ENCODE peak calls at places on chromosomes 7 and 10, in six cellular contexts. V is CD8-positive, alpha-beta T cell; N is left lung; Z is cardiac fibroblast; I is B cell; C is stomach. T is an unnamed sample.

GRCh38 chr7:41169307-41169706 is 533.6 kb downstream of the INHBA start:
- DNase-seq in V (no peak), Z (no peak), C (no peak), N (no peak), I (no peak), T (no peak)

GRCh38 chr10:62043493-62043938 is 142.0 kb downstream of the ARID5B start:
- DNase-seq in I (no peak), C (no peak), N (no peak), Z (peak), V (no peak), T (no peak)

GRCh38 chr7:107998660-107999480 is 4.1 kb downstream of the LAMB1 start:
- DNase-seq in C (no peak), N (no peak), Z (no peak), V (no peak), I (no peak), T (no peak)

GRCh38 chr7:131196808-131197207 is 130.9 kb upstream of the MKLN1 start:
- DNase-seq in Z (peak), C (no peak), I (no peak), V (no peak), N (no peak), T (no peak)

GRCh38 chr10:81472927-81473470 is 402.0 kb upstream of the NRG3 start:
- DNase-seq in Z (no peak), C (no peak), V (no peak), N (no peak), I (no peak), T (no peak)

GRCh38 chr7:132680590-132680989 is 104.3 kb upstream of the PLXNA4 start:
- DNase-seq in V (no peak), C (no peak), N (no peak), Z (no peak), I (no peak), T (no peak)

GRCh38 chr7:105141068-105141467 is 127.1 kb downstream of the KMT2E start:
- DNase-seq in V (no peak), Z (peak), I (no peak), N (no peak), C (no peak), T (no peak)

GRCh38 chr7:53252539-53252938 is 217.1 kb downstream of the POM121L12 start:
- DNase-seq in N (no peak), C (no peak), Z (no peak), I (no peak), V (no peak), T (no peak)

GRCh38 chr7:111741811-111742240 is 179.5 kb upstream of the IMMP2L start:
- DNase-seq in Z (peak), C (peak), N (no peak), I (peak), V (no peak), T (no peak)

GRCh38 chr7:97094531-97094930 is 23.0 kb upstream of the SDHAF3 start:
- DNase-seq in N (no peak), V (no peak), C (no peak), I (no peak), Z (no peak), T (no peak)

GRCh38 chr7:2068693-2069471 is 163.9 kb downstream of the MAD1L1 start:
- DNase-seq in I (no peak), N (no peak), Z (no peak), V (no peak), C (no peak), T (no peak)
- TF ChIP-seq CTCF in I (no peak), N (no peak), Z (no peak), V (no peak), C (no peak), T (no peak)

GRCh38 chr7:42385912-42386311 is 148.9 kb upstream of the GLI3 start:
- DNase-seq in Z (no peak), N (no peak), C (no peak), V (no peak), I (no peak), T (no peak)
- TF ChIP-seq CTCF in Z (peak), N (no peak), C (no peak), V (no peak), I (no peak), T (no peak)

GRCh38 chr10:3239920-3240909 is 67.6 kb upstream of the PITRM1 start:
- DNase-seq in N (no peak), Z (no peak), V (no peak), C (no peak), I (no peak), T (no peak)
- TF ChIP-seq CTCF in N (no peak), Z (no peak), V (peak), C (no peak), I (peak), T (peak)

GRCh38 chr10:77925795-77926565 is 575 bp downstream of the DLG5 start:
- DNase-seq in C (peak), Z (peak), N (peak), I (no peak), V (no peak), T (peak)
- TF ChIP-seq CTCF in C (no peak), Z (no peak), N (no peak), I (no peak), V (no peak), T (no peak)

DNA sequence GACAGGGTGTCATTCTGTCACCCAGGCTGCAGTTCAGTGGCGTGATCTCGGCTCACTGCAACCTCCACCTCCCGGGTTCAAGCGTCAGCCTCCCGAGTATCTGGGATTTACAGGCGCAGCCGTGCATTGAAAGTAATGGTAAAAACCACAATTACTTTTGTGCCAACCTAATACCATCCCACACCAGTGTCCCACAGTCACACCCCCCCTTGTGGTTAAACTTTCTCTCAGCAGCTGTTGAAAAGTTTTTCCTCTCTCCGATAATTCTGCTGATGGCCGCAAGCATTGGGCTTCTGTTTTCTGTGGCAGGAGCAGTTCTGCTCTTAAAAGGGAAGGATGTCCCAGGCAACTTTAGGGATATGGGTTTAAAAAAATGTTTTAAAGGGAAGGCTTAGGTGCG is 6.6 kb upstream of the LAT2 start:
- DNase-seq in N (no peak), I (no peak), C (peak), Z (peak), V (no peak), T (no peak)
- TF ChIP-seq CTCF in N (peak), I (peak), C (no peak), Z (peak), V (peak), T (peak)

GRCh38 chr7:7786595-7786994 is 68.2 kb upstream of the RPA3 start:
- DNase-seq in I (no peak), Z (no peak), C (no peak), V (no peak), N (no peak), T (no peak)
- TF ChIP-seq CTCF in I (no peak), Z (no peak), C (no peak), V (no peak), N (no peak), T (no peak)

GRCh38 chr10:124629842-124630241 is 114.3 kb downstream of the FAM53B start:
- DNase-seq in N (no peak), V (no peak), C (no peak), I (no peak), Z (no peak), T (no peak)

GRCh38 chr10:124629410-124629809 is 114.8 kb downstream of the FAM53B start:
- DNase-seq in C (no peak), I (no peak), V (no peak), N (no peak), Z (no peak), T (no peak)

GRCh38 chr10:124630551-124630950 is 113.6 kb downstream of the FAM53B start:
- DNase-seq in N (no peak), Z (no peak), V (no peak), C (no peak), I (no peak), T (no peak)

GRCh38 chr10:124632064-124632531 is 112.1 kb downstream of the FAM53B start:
- DNase-seq in C (peak), N (peak), I (no peak), V (no peak), Z (peak), T (no peak)

DNA sequence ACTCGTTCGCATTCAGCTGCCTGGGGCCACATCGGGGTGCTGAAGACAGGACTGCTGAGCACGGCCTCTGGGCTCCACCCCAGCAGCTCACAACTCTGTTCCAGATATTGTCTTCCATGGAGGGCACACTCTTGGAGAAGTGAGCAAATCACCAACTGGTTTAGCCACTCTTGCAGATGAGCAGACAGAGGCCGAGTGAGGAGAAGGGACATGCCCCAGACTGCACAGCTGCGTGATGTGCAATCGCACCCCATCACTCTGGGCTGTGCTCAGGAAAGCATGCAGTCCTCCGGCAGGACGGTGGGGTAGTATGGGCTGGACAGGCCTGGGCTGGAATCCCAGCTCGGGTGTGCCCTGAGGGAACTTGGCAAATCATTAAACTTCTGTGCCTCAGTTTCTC is 111.6 kb downstream of the FAM53B start:
- DNase-seq in I (no peak), N (no peak), Z (no peak), C (no peak), V (no peak), T (no peak)
- TF ChIP-seq CTCF in I (no peak), N (no peak), Z (no peak), C (no peak), V (no peak), T (no peak)

GRCh38 chr7:151607464-151607867 is 87.8 kb upstream of the RHEB start:
- DNase-seq in V (no peak), Z (no peak), C (no peak), N (no peak), I (no peak), T (no peak)

GRCh38 chr7:151611878-151612277 is 92.2 kb upstream of the RHEB start:
- DNase-seq in V (no peak), I (no peak), N (no peak), Z (no peak), C (no peak), T (no peak)

GRCh38 chr7:151611041-151611440 is 91.3 kb upstream of the RHEB start:
- DNase-seq in Z (no peak), V (no peak), I (no peak), N (no peak), C (no peak), T (no peak)

GRCh38 chr7:151603951-151604350 is 84.3 kb upstream of the RHEB start:
- DNase-seq in N (no peak), I (no peak), C (no peak), Z (no peak), V (no peak), T (no peak)

DNA sequence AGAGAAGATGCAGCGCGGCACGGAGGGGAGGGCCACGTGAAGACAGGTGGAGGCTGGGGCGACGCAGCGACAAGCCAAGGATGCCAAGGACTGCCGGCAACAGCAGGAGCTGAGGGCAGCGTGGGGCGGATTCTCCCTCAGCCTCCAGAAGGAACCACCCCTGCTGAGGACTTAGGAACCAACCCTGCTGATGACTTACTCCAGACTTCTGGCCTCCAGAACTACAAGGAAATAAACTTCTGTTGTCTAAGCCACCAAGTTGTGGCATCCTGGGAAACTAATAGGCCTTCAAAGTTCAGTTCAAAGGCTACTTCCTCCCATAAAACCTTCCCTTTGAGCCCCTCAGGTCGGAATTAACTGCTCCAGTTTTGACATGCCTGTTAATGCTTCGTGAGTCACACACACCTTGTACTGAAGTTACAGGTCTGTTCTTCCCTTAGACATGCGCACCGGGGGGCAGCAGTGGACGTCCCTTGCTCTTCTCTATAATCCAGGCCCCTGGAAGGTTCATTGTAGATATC is 88.4 kb upstream of the RHEB start:
- DNase-seq in Z (no peak), I (no peak), V (no peak), C (no peak), N (peak), T (no peak)
- TF ChIP-seq CTCF in Z (no peak), I (no peak), V (no peak), C (no peak), N (no peak), T (no peak)